ENCODE peak calls at places on chromosomes 4 and X, in six cellular contexts. One of them, this sample, is unnamed.

GRCh38 chrX:134622056-134622812 is 36.0 kb downstream of the PLAC1 start:
- DNase-seq in IMR-90: peak
- DNase-seq in mesendoderm: peak
- DNase-seq in neuronal stem cell: no peak
- DNase-seq in H1: peak
- DNase-seq in mesenchymal stem cell: peak
- DNase-seq in this sample: peak

GRCh38 chrX:13165266-13165665 is 120.8 kb upstream of the FAM9C start:
- DNase-seq in IMR-90: no peak
- DNase-seq in mesendoderm: no peak
- DNase-seq in neuronal stem cell: no peak
- DNase-seq in mesenchymal stem cell: no peak
- DNase-seq in H1: no peak
- DNase-seq in this sample: no peak

GRCh38 chr4:15963001-15963451 is at the start of gene FGFBP2:
- DNase-seq in mesendoderm: peak
- DNase-seq in IMR-90: peak
- DNase-seq in neuronal stem cell: no peak
- DNase-seq in mesenchymal stem cell: peak
- DNase-seq in H1: no peak
- DNase-seq in this sample: peak

GRCh38 chrX:110086916-110087484 is 84.1 kb downstream of the TMEM164 start:
- DNase-seq in mesenchymal stem cell: peak
- DNase-seq in mesendoderm: peak
- DNase-seq in IMR-90: peak
- DNase-seq in neuronal stem cell: no peak
- DNase-seq in H1: no peak
- DNase-seq in this sample: no peak

GRCh38 chrX:102720237-102721168 is at the start of gene GPRASP3:
- DNase-seq in mesenchymal stem cell: peak
- DNase-seq in neuronal stem cell: peak
- DNase-seq in H1: no peak
- DNase-seq in mesendoderm: peak
- DNase-seq in IMR-90: peak
- DNase-seq in this sample: no peak

GRCh38 chr4:13384055-13384454 is 100.1 kb downstream of the RAB28 start:
- DNase-seq in IMR-90: no peak
- DNase-seq in neuronal stem cell: no peak
- DNase-seq in mesendoderm: no peak
- DNase-seq in mesenchymal stem cell: no peak
- DNase-seq in H1: no peak
- DNase-seq in this sample: no peak

GRCh38 chr4:109873791-109874514 is 26.0 kb downstream of the LRIT3 start:
- DNase-seq in neuronal stem cell: no peak
- DNase-seq in mesenchymal stem cell: no peak
- DNase-seq in mesendoderm: no peak
- DNase-seq in H1: no peak
- DNase-seq in IMR-90: peak
- DNase-seq in this sample: no peak

GRCh38 chrX:7170903-7171302 is 22.9 kb upstream of the PUDP start:
- DNase-seq in IMR-90: no peak
- DNase-seq in mesendoderm: peak
- DNase-seq in neuronal stem cell: no peak
- DNase-seq in H1: no peak
- DNase-seq in mesenchymal stem cell: peak
- DNase-seq in this sample: peak

GRCh38 chrX:142978130-142978684 is 47.5 kb upstream of the SPANXN4 start:
- DNase-seq in H1: no peak
- DNase-seq in neuronal stem cell: no peak
- DNase-seq in mesendoderm: no peak
- DNase-seq in IMR-90: no peak
- DNase-seq in mesenchymal stem cell: no peak
- DNase-seq in this sample: no peak

GRCh38 chrX:103533428-103534216 is 14.3 kb upstream of the RAB40A start:
- DNase-seq in IMR-90: peak
- DNase-seq in mesenchymal stem cell: peak
- DNase-seq in neuronal stem cell: peak
- DNase-seq in H1: peak
- DNase-seq in mesendoderm: peak
- DNase-seq in this sample: peak

GRCh38 chr4:145739840-145740239 is 59.9 kb downstream of the C4orf51 start:
- DNase-seq in neuronal stem cell: no peak
- DNase-seq in H1: no peak
- DNase-seq in mesenchymal stem cell: no peak
- DNase-seq in mesendoderm: peak
- DNase-seq in IMR-90: no peak
- DNase-seq in this sample: no peak

GRCh38 chrX:23699636-23700194 is 32.4 kb downstream of the PRDX4 start:
- DNase-seq in neuronal stem cell: no peak
- DNase-seq in IMR-90: peak
- DNase-seq in mesenchymal stem cell: no peak
- DNase-seq in H1: no peak
- DNase-seq in mesendoderm: peak
- DNase-seq in this sample: peak

GRCh38 chr4:139768913-139769312 is 103.3 kb downstream of the MGST2 start:
- DNase-seq in neuronal stem cell: no peak
- DNase-seq in mesendoderm: peak
- DNase-seq in H1: no peak
- DNase-seq in IMR-90: no peak
- DNase-seq in mesenchymal stem cell: no peak
- DNase-seq in this sample: peak

GRCh38 chrX:71660562-71661416 is 6.6 kb upstream of the LOC101059915 start:
- DNase-seq in H1: no peak
- DNase-seq in neuronal stem cell: no peak
- DNase-seq in mesendoderm: no peak
- DNase-seq in mesenchymal stem cell: no peak
- DNase-seq in IMR-90: no peak
- DNase-seq in this sample: no peak

GRCh38 chr4:173735055-173735454 is 205.0 kb upstream of the HAND2 start:
- DNase-seq in neuronal stem cell: no peak
- DNase-seq in mesenchymal stem cell: peak
- DNase-seq in mesendoderm: no peak
- DNase-seq in IMR-90: peak
- DNase-seq in H1: no peak
- DNase-seq in this sample: no peak

GRCh38 chr4:85086721-85087120 is 120.2 kb upstream of the WDFY3 start:
- DNase-seq in neuronal stem cell: no peak
- DNase-seq in mesendoderm: peak
- DNase-seq in mesenchymal stem cell: peak
- DNase-seq in H1: no peak
- DNase-seq in IMR-90: no peak
- DNase-seq in this sample: no peak

GRCh38 chrX:19549838-19550237 is 34.5 kb upstream of the MAP3K15 start:
- DNase-seq in H1: no peak
- DNase-seq in neuronal stem cell: no peak
- DNase-seq in mesendoderm: no peak
- DNase-seq in IMR-90: no peak
- DNase-seq in mesenchymal stem cell: no peak
- DNase-seq in this sample: no peak

GRCh38 chr4:167196386-167196785 is 37.9 kb downstream of the SPOCK3 start:
- DNase-seq in mesenchymal stem cell: peak
- DNase-seq in neuronal stem cell: no peak
- DNase-seq in H1: no peak
- DNase-seq in IMR-90: no peak
- DNase-seq in mesendoderm: no peak
- DNase-seq in this sample: no peak

GRCh38 chr4:174107749-174108354 is 175.6 kb downstream of the FBXO8 start:
- DNase-seq in mesendoderm: peak
- DNase-seq in mesenchymal stem cell: no peak
- DNase-seq in neuronal stem cell: no peak
- DNase-seq in H1: no peak
- DNase-seq in IMR-90: no peak
- DNase-seq in this sample: peak

GRCh38 chr4:15423285-15423711 is 4.5 kb upstream of the C1QTNF7 start:
- DNase-seq in mesendoderm: no peak
- DNase-seq in H1: no peak
- DNase-seq in IMR-90: no peak
- DNase-seq in mesenchymal stem cell: no peak
- DNase-seq in neuronal stem cell: no peak
- DNase-seq in this sample: no peak

GRCh38 chr4:98352403-98352802 is 91.2 kb downstream of the RAP1GDS1 start:
- DNase-seq in neuronal stem cell: no peak
- DNase-seq in mesenchymal stem cell: no peak
- DNase-seq in H1: no peak
- DNase-seq in mesendoderm: no peak
- DNase-seq in IMR-90: no peak
- DNase-seq in this sample: no peak

GRCh38 chrX:108000751-108001150 is 18.6 kb upstream of the TEX13B start:
- DNase-seq in mesenchymal stem cell: no peak
- DNase-seq in mesendoderm: no peak
- DNase-seq in neuronal stem cell: no peak
- DNase-seq in H1: no peak
- DNase-seq in IMR-90: no peak
- DNase-seq in this sample: no peak

GRCh38 chrX:111467896-111468295 is 43.5 kb upstream of the SERTM2 start:
- DNase-seq in neuronal stem cell: no peak
- DNase-seq in IMR-90: no peak
- DNase-seq in H1: no peak
- DNase-seq in mesenchymal stem cell: no peak
- DNase-seq in mesendoderm: no peak
- DNase-seq in this sample: no peak

GRCh38 chr4:47667552-47667951 is 170.3 kb downstream of the CORIN start:
- DNase-seq in mesenchymal stem cell: no peak
- DNase-seq in H1: no peak
- DNase-seq in IMR-90: peak
- DNase-seq in mesendoderm: no peak
- DNase-seq in neuronal stem cell: no peak
- DNase-seq in this sample: no peak

GRCh38 chrX:103376118-103376978 is at the start of gene BEX3:
- DNase-seq in mesendoderm: peak
- DNase-seq in IMR-90: peak
- DNase-seq in H1: peak
- DNase-seq in mesenchymal stem cell: peak
- DNase-seq in neuronal stem cell: no peak
- DNase-seq in this sample: peak

GRCh38 chr4:151530230-151530629 is 121.3 kb downstream of the FHIP1A start:
- DNase-seq in mesenchymal stem cell: no peak
- DNase-seq in IMR-90: no peak
- DNase-seq in mesendoderm: no peak
- DNase-seq in neuronal stem cell: no peak
- DNase-seq in H1: no peak
- DNase-seq in this sample: no peak

GRCh38 chr4:100895572-100896197 is 377.9 kb upstream of the EMCN start:
- DNase-seq in mesendoderm: no peak
- DNase-seq in neuronal stem cell: no peak
- DNase-seq in H1: no peak
- DNase-seq in mesenchymal stem cell: peak
- DNase-seq in IMR-90: no peak
- DNase-seq in this sample: no peak

GRCh38 chr4:128768373-128768996 is 41.0 kb upstream of the JADE1 start:
- DNase-seq in neuronal stem cell: no peak
- DNase-seq in mesenchymal stem cell: peak
- DNase-seq in H1: no peak
- DNase-seq in mesendoderm: peak
- DNase-seq in IMR-90: peak
- DNase-seq in this sample: no peak

GRCh38 chr4:36133658-36134057 is 110.7 kb downstream of the ARAP2 start:
- DNase-seq in H1: no peak
- DNase-seq in mesenchymal stem cell: no peak
- DNase-seq in IMR-90: no peak
- DNase-seq in mesendoderm: no peak
- DNase-seq in neuronal stem cell: no peak
- DNase-seq in this sample: no peak

GRCh38 chr4:4861592-4862551 is 2.4 kb downstream of the MSX1 start:
- DNase-seq in H1: no peak
- DNase-seq in mesendoderm: peak
- DNase-seq in mesenchymal stem cell: no peak
- DNase-seq in neuronal stem cell: no peak
- DNase-seq in IMR-90: no peak
- DNase-seq in this sample: no peak

DNA sequence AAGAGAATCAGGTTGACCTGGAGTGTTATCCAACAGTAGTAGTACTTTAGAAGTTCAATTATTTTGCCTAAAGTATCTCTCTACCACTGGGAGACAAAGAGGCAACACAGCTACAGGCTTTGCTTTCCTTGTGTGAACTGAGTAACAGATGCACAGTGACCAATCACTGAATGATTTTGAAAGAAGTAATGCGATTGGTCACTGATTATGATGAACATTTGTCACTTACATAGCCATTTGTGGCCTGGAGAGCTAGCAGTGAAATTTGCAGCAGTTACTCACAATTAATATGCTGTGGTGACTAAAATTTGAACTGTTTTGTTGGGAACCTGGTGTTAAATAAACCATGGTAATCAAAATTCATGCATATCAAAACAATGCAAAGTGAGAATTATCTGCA is 508.7 kb upstream of the DIPK2B start:
- DNase-seq in H1: no peak
- DNase-seq in mesendoderm: no peak
- DNase-seq in neuronal stem cell: no peak
- DNase-seq in IMR-90: peak
- DNase-seq in mesenchymal stem cell: peak
- DNase-seq in this sample: no peak
- H3K9ac ChIP-seq in H1: no peak
- H3K9ac ChIP-seq in mesendoderm: no peak
- H3K9ac ChIP-seq in neuronal stem cell: no peak
- H3K9ac ChIP-seq in IMR-90: peak
- H3K9ac ChIP-seq in mesenchymal stem cell: peak
- H3K9ac ChIP-seq in this sample: no peak

DNA sequence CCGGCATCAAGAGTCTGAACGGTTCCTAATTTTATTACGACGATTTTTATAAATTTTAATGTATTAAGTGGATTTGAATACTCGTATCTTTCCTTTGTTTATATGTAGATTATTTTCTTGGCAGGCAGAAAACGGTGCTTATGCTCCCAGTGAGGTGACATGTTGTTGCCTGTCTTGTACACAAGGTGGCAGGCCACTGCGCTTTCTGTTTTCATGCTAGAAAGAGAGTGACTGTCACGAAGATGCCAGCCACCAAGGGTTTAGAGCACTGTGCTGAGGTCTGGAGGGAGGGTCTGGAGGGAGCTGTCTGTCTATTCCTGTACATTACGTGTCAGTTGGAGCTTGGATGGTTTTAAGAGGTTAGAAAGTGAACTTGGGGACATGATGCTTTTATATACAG is 87.7 kb downstream of the SHROOM2 start:
- DNase-seq in mesenchymal stem cell: peak
- DNase-seq in H1: no peak
- DNase-seq in IMR-90: peak
- DNase-seq in neuronal stem cell: no peak
- DNase-seq in mesendoderm: peak
- DNase-seq in this sample: peak
- H3K4ac ChIP-seq in mesenchymal stem cell: no peak
- H3K4ac ChIP-seq in H1: no peak
- H3K4ac ChIP-seq in IMR-90: no peak
- H3K4ac ChIP-seq in neuronal stem cell: no peak
- H3K4ac ChIP-seq in mesendoderm: no peak
- H3K4ac ChIP-seq in this sample: no peak

DNA sequence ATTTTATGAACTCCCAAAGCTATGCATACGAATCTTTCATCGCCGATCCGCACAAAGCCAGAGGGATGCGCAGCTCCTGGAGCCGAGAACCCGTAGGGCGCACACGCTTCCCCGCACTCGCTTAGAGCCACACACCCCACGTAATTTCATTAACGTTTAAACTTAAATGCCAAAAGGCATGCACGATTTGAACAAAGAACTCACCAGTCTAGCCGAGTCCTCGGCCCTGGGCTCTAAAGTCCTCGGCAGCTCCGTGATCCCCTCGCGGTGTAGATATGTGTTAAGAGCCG is 2.4 kb upstream of the FAT1 start:
- DNase-seq in H1: no peak
- DNase-seq in neuronal stem cell: no peak
- DNase-seq in mesenchymal stem cell: no peak
- DNase-seq in mesendoderm: no peak
- DNase-seq in IMR-90: no peak
- DNase-seq in this sample: no peak
- H3K9ac ChIP-seq in H1: no peak
- H3K9ac ChIP-seq in neuronal stem cell: peak
- H3K9ac ChIP-seq in mesenchymal stem cell: peak
- H3K9ac ChIP-seq in mesendoderm: peak
- H3K9ac ChIP-seq in IMR-90: peak
- H3K9ac ChIP-seq in this sample: peak

GRCh38 chr4:40607224-40607623 is 22.4 kb downstream of the RBM47 start:
- DNase-seq in IMR-90: peak
- DNase-seq in mesenchymal stem cell: peak
- DNase-seq in neuronal stem cell: no peak
- DNase-seq in H1: no peak
- DNase-seq in mesendoderm: no peak
- DNase-seq in this sample: no peak
- H3K4ac ChIP-seq in IMR-90: no peak
- H3K4ac ChIP-seq in mesenchymal stem cell: no peak
- H3K4ac ChIP-seq in neuronal stem cell: no peak
- H3K4ac ChIP-seq in H1: no peak
- H3K4ac ChIP-seq in mesendoderm: no peak
- H3K4ac ChIP-seq in this sample: no peak